ENCODE peak calls at places on chromosomes 2 and 18, in four cellular contexts. One of them, this sample, is unnamed.

GRCh38 chr18:8450013-8450412 is 159.2 kb upstream of the RAB12 start:
- DNase-seq in GM20000: no peak
- DNase-seq in IMR-90: no peak
- DNase-seq in GM13977: no peak
- DNase-seq in this sample: no peak

GRCh38 chr2:70828914-70829824 is 6.4 kb downstream of the CD207 start:
- DNase-seq in GM20000: no peak
- DNase-seq in IMR-90: peak; percentile 34
- DNase-seq in GM13977: no peak
- DNase-seq in this sample: no peak

GRCh38 chr2:3198119-3198518 is 179.5 kb downstream of the EIPR1 start:
- DNase-seq in GM20000: no peak
- DNase-seq in IMR-90: no peak
- DNase-seq in GM13977: no peak
- DNase-seq in this sample: no peak

GRCh38 chr18:12049983-12050811 is 43.4 kb upstream of the ANKRD62 start:
- DNase-seq in GM20000: peak; percentile 58
- DNase-seq in IMR-90: no peak
- DNase-seq in GM13977: peak; percentile 60
- DNase-seq in this sample: peak; percentile 62

GRCh38 chr2:85748948-85749875 is 4.6 kb upstream of the ATOH8 start:
- DNase-seq in GM20000: no peak
- DNase-seq in IMR-90: no peak
- DNase-seq in GM13977: no peak
- DNase-seq in this sample: no peak

GRCh38 chr18:51123481-51123880 is 74.0 kb downstream of the MEX3C start:
- DNase-seq in GM20000: no peak
- DNase-seq in IMR-90: no peak
- DNase-seq in GM13977: no peak
- DNase-seq in this sample: no peak

GRCh38 chr18:60861575-60861974 is 471.7 kb upstream of the CDH20 start:
- DNase-seq in GM20000: no peak
- DNase-seq in IMR-90: no peak
- DNase-seq in GM13977: no peak
- DNase-seq in this sample: no peak

GRCh38 chr2:135819211-135819610 is 17.8 kb downstream of the LCT start:
- DNase-seq in GM20000: no peak
- DNase-seq in IMR-90: peak; percentile 50
- DNase-seq in GM13977: no peak
- DNase-seq in this sample: no peak

GRCh38 chr2:9782197-9782719 is 61.0 kb upstream of the TAF1B start:
- DNase-seq in GM20000: no peak
- DNase-seq in IMR-90: no peak
- DNase-seq in GM13977: no peak
- DNase-seq in this sample: no peak

DNA sequence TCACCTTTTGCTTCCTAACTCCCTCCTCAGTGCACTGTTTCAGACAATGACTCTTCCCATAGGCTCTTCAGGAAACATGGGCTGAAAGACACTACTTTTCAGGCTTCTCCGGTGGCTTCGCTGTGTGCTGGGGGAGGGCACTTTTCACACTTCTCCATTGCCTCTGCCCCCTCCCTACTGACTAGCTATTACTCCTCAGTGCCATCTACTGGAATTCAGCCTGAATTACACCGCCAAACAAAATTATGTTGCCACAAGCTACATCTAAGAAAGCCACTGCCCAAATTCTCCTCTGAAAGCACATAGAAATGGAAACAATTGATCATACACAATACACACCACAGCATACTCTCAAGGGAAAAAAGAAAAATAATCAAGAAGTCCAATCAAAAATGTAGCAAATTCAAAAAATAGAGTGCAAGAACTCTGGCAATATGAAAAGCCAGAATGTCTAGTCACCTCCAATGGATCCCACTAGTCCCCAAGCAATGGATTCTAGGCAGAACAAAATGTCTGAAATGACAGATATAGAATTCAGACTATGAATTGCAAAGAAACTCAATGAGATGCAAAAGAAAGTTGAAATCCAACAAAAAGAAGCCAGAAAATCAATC is 1139.4 kb upstream of the GYPC start:
- DNase-seq in GM20000: peak; percentile 38
- DNase-seq in IMR-90: peak; percentile 1
- DNase-seq in GM13977: peak; percentile 27
- DNase-seq in this sample: peak; percentile 35
- TF ChIP-seq CTCF in GM20000: peak; percentile 81
- TF ChIP-seq CTCF in IMR-90: peak; percentile 53
- TF ChIP-seq CTCF in GM13977: peak; percentile 71
- TF ChIP-seq CTCF in this sample: peak; percentile 67

DNA sequence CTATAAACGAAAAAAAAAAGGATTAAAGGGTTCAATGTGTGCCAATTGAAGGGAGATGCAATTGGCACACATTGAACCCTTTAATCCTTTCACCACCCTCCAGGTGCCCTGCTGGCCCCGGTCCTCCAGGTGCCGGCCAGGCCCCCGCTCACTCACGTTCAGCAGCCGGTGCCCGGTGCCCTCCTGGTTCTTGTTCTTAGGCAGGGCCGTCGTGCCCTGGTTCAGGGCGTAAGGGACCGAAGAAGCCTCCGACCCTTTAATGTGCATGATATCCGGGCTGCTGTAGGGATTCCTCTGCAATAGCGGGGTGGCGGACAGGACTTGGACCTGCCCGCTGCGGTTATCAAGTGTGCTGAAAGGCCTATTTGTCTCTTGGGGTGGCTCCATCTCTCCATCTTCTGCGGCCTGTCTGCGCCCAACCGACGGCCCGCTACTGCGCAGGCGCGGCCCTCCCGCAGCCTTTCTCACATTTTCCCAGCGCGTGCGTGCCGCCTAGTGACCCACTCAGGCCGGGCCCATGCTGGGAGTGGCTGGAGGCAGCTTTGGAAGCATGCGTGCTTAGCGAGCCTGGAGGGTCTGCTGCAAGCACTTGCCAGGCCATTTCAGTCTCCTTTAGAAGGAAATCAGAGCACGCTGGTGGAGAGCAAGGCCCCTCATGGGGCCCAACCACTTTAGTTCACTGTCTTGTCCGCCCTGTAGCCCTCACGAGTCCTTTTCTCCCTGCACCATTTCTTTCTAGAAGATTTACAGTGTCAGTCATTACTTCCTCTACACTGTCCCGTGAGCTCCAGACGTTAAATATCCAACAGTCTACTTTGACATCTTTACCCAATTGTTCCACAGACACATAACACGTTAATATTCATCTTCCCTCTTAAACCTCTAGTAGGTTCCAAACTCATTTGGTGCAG is 24.3 kb downstream of the TMEM237 start:
- DNase-seq in GM20000: peak; percentile 20
- DNase-seq in IMR-90: peak; percentile 50
- DNase-seq in GM13977: no peak
- DNase-seq in this sample: peak; percentile 34
- TF ChIP-seq CTCF in GM20000: no peak
- TF ChIP-seq CTCF in IMR-90: peak; percentile 42
- TF ChIP-seq CTCF in GM13977: no peak
- TF ChIP-seq CTCF in this sample: no peak

GRCh38 chr2:163878718-163879117 is 142.9 kb upstream of the FIGN start:
- DNase-seq in GM20000: no peak
- DNase-seq in IMR-90: peak; percentile 9
- DNase-seq in GM13977: peak; percentile 4
- DNase-seq in this sample: peak; percentile 16
- TF ChIP-seq CTCF in GM20000: peak; percentile 31
- TF ChIP-seq CTCF in IMR-90: peak; percentile 54
- TF ChIP-seq CTCF in GM13977: peak; percentile 62
- TF ChIP-seq CTCF in this sample: peak; percentile 40

DNA sequence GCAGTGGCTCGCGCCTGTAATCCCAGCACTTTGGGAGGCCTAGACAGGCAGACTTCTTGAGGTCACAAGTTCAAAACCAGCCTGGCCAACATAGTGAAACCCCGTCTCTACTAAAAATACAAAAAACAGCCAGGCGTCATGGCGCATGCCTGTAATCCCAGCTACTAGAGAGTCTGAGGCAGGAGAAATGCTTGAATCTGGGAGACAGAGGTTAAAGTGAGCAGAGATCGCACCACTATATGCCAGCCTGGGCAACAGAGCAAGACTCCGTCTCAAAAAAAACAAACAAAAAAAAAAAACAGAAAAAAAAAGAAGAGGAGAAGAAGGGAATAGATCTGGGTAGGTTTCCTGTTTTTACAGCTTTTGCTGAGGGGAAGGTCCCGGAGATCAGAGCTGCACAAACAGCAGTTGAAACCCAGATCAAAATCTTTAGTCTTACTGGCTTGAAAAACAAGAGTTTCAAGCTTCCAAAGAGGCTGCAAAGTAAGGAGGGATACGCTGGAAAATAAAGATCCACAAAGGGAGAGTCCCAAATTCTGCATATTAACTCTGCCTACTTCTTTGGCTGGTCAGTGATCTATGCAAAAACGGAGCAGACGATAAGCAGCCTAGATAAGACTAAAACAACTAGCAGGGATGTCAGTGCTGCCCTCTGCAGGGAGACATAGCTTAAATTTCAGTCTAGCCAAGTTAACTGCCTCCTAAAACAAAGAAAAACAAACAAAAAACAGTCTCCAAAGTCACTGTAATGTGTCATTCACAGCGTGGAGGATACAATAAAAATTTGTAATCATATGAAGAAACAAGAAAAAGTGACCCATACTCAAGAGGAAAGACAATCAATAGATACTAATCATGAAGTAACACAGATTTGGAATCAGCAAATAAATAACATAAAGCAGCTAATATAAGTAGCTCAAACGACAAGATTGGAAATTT is 74.1 kb downstream of the TLK1 start:
- DNase-seq in GM20000: peak; percentile 23
- DNase-seq in IMR-90: peak; percentile 68
- DNase-seq in GM13977: peak; percentile 9
- DNase-seq in this sample: no peak
- TF ChIP-seq CTCF in GM20000: peak; percentile 43
- TF ChIP-seq CTCF in IMR-90: peak; percentile 58
- TF ChIP-seq CTCF in GM13977: peak; percentile 58
- TF ChIP-seq CTCF in this sample: peak; percentile 47

DNA sequence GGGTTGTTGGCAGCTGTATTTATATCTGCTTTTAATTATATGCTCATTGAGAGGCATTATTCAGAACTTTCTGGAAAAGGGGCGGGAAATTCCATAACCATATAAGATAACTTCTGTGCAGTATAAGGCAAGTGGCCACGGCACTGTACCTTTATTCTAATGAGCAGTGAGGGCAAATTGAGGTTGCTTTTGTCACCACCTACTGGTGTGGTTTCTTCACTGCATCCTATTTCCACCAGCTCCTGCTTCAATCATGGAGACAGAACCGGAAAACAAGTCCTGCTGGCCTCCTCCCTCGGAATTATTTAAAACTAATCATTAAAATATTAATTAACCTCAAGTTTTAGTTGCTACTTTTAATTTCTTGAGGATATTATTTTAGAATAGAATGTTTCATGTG is 759.4 kb downstream of the CBLN2 start:
- DNase-seq in GM20000: peak; percentile 5
- DNase-seq in IMR-90: no peak
- DNase-seq in GM13977: peak; percentile 6
- DNase-seq in this sample: peak; percentile 16
- TF ChIP-seq CTCF in GM20000: no peak
- TF ChIP-seq CTCF in IMR-90: peak; percentile 0
- TF ChIP-seq CTCF in GM13977: peak; percentile 55
- TF ChIP-seq CTCF in this sample: peak; percentile 43

GRCh38 chr2:13353083-13353482 is 636.3 kb downstream of the TRIB2 start:
- DNase-seq in GM20000: no peak
- DNase-seq in IMR-90: no peak
- DNase-seq in GM13977: no peak
- DNase-seq in this sample: no peak
- TF ChIP-seq CTCF in GM20000: no peak
- TF ChIP-seq CTCF in IMR-90: no peak
- TF ChIP-seq CTCF in GM13977: no peak
- TF ChIP-seq CTCF in this sample: no peak

GRCh38 chr2:192194866-192195547 is at the start of gene TMEFF2:
- DNase-seq in GM20000: peak; percentile 56
- DNase-seq in IMR-90: peak; percentile 83
- DNase-seq in GM13977: peak; percentile 67
- DNase-seq in this sample: peak; percentile 70
- TF ChIP-seq CTCF in GM20000: no peak
- TF ChIP-seq CTCF in IMR-90: peak; percentile 10
- TF ChIP-seq CTCF in GM13977: peak; percentile 26
- TF ChIP-seq CTCF in this sample: no peak

DNA sequence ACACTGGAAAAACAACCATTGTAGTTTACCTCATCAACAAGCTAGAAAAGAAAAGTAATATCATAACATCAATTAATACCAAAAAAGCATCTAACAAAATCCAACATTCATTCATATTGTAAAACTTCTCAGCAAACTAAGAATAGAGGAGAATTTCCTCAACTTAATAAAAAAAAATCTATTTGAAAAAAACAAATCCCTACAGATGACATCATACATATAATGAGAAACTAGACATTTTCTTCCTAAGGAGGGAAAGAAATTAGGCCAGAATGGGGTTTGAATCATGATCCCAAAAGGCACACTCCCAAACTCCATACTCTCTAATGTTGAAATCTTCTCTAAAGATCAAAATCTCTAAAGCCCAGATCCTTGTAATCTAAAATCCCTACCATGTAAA is 460.0 kb downstream of the IRS1 start:
- DNase-seq in GM20000: no peak
- DNase-seq in IMR-90: no peak
- DNase-seq in GM13977: no peak
- DNase-seq in this sample: no peak
- TF ChIP-seq CTCF in GM20000: no peak
- TF ChIP-seq CTCF in IMR-90: no peak
- TF ChIP-seq CTCF in GM13977: no peak
- TF ChIP-seq CTCF in this sample: no peak

DNA sequence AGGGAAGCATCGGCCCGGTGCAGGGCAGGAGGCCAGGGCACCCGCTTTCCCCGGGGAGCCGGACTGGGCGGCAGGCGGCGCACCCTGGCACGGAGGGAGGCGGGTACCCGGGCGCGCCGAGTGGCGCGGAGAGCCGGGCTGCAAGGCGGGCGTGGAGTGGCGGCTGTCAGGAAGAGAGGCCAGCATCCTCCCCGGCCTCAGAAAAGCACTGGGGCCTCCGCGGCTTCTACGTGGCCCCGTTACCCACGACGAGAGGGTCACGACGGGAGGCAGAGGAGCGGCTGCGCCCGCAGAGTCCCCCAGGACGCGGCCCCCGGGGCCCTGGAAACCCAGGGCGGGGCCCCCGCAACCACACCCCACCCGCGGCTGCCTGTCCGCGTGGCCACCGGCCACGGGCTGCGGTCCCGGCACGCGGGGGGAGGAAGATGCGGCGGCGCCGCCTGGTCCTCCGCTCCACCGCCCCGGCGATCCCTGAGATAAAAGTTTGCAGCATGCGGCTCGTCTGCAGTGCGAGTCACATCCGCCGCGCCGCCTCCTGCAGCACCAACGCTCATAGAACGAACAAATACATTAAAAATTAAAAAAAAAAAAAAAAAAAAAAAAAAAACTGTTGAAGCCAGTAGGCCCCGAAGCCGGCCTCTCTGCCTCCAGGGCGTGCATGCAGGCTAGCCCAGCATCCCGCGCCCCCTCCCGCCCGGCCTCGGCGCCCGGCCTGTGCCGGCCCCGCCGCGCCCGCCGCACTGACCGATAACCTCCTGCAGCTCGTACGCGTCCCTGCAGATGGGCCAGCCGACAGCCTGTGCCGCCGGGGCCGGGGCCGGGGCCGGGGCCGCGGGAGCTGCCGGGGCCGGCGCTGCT is 683 bp downstream of the STK39 start:
- DNase-seq in GM20000: peak; percentile 72
- DNase-seq in IMR-90: peak; percentile 64
- DNase-seq in GM13977: peak; percentile 66
- DNase-seq in this sample: peak; percentile 63
- TF ChIP-seq CTCF in GM20000: no peak
- TF ChIP-seq CTCF in IMR-90: peak; percentile 33
- TF ChIP-seq CTCF in GM13977: no peak
- TF ChIP-seq CTCF in this sample: no peak

This sample was measured in GM13976.